ENCODE peak calls at places on chromosomes 5 and 9, in five cellular contexts. One of them, this sample, is unnamed.

GRCh38 chr9:130579738-130580463 is 524 bp downstream of the FUBP3 start:
- DNase-seq in glutamatergic neuron: no peak
- DNase-seq in OCI-LY7: peak
- DNase-seq in mesothelial cell of epicardium: no peak
- DNase-seq in endothelial cell: peak
- DNase-seq in this sample: no peak

GRCh38 chr5:13992795-13993194 is 48.3 kb upstream of the DNAH5 start:
- DNase-seq in glutamatergic neuron: no peak
- DNase-seq in OCI-LY7: no peak
- DNase-seq in mesothelial cell of epicardium: no peak
- DNase-seq in endothelial cell: no peak
- DNase-seq in this sample: no peak

GRCh38 chr5:104267282-104268015 is 704.9 kb upstream of the NUDT12 start:
- DNase-seq in glutamatergic neuron: no peak
- DNase-seq in OCI-LY7: no peak
- DNase-seq in mesothelial cell of epicardium: no peak
- DNase-seq in endothelial cell: no peak
- DNase-seq in this sample: no peak

GRCh38 chr5:1500411-1501091 is 23.2 kb downstream of the LPCAT1 start:
- DNase-seq in glutamatergic neuron: no peak
- DNase-seq in OCI-LY7: no peak
- DNase-seq in mesothelial cell of epicardium: no peak
- DNase-seq in endothelial cell: no peak
- DNase-seq in this sample: no peak

GRCh38 chr5:18003312-18003711 is 369.1 kb downstream of the TAF11L14 start:
- DNase-seq in glutamatergic neuron: no peak
- DNase-seq in OCI-LY7: no peak
- DNase-seq in mesothelial cell of epicardium: no peak
- DNase-seq in endothelial cell: no peak
- DNase-seq in this sample: no peak

GRCh38 chr5:173554989-173555705 is 61.3 kb downstream of the BOD1 start:
- DNase-seq in glutamatergic neuron: no peak
- DNase-seq in OCI-LY7: no peak
- DNase-seq in mesothelial cell of epicardium: no peak
- DNase-seq in endothelial cell: no peak
- DNase-seq in this sample: no peak

GRCh38 chr9:132004323-132004722 is 75.3 kb downstream of the MED27 start:
- DNase-seq in glutamatergic neuron: no peak
- DNase-seq in OCI-LY7: no peak
- DNase-seq in mesothelial cell of epicardium: no peak
- DNase-seq in endothelial cell: no peak
- DNase-seq in this sample: no peak

GRCh38 chr5:142798099-142798768 is 28.1 kb downstream of the ARHGAP26 start:
- DNase-seq in glutamatergic neuron: no peak
- DNase-seq in OCI-LY7: no peak
- DNase-seq in mesothelial cell of epicardium: no peak
- DNase-seq in endothelial cell: no peak
- DNase-seq in this sample: peak

GRCh38 chr5:172110921-172111873 is 76.8 kb downstream of the STK10 start:
- DNase-seq in glutamatergic neuron: peak
- DNase-seq in OCI-LY7: peak
- DNase-seq in mesothelial cell of epicardium: no peak
- DNase-seq in endothelial cell: no peak
- DNase-seq in this sample: peak

GRCh38 chr5:1487079-1487764 is 36.5 kb downstream of the LPCAT1 start:
- DNase-seq in glutamatergic neuron: no peak
- DNase-seq in OCI-LY7: no peak
- DNase-seq in mesothelial cell of epicardium: no peak
- DNase-seq in endothelial cell: no peak
- DNase-seq in this sample: no peak

GRCh38 chr9:92774274-92774673 is 9.6 kb upstream of the BICD2 start:
- DNase-seq in glutamatergic neuron: no peak
- DNase-seq in OCI-LY7: no peak
- DNase-seq in mesothelial cell of epicardium: no peak
- DNase-seq in endothelial cell: no peak
- DNase-seq in this sample: no peak

GRCh38 chr9:82923410-82924242 is 139.3 kb downstream of the RASEF start:
- DNase-seq in glutamatergic neuron: peak
- DNase-seq in OCI-LY7: peak
- DNase-seq in mesothelial cell of epicardium: no peak
- DNase-seq in endothelial cell: no peak
- DNase-seq in this sample: no peak

GRCh38 chr5:176167800-176168199 is 70.4 kb upstream of the SIMC1 start:
- DNase-seq in glutamatergic neuron: no peak
- DNase-seq in OCI-LY7: no peak
- DNase-seq in mesothelial cell of epicardium: no peak
- DNase-seq in endothelial cell: no peak
- DNase-seq in this sample: no peak

GRCh38 chr9:98797491-98797890 is 1.1 kb upstream of the ANKS6 start:
- DNase-seq in glutamatergic neuron: no peak
- DNase-seq in OCI-LY7: no peak
- DNase-seq in mesothelial cell of epicardium: no peak
- DNase-seq in endothelial cell: no peak
- DNase-seq in this sample: no peak

GRCh38 chr9:115593587-115594091 is 475.7 kb upstream of the TNC start:
- DNase-seq in glutamatergic neuron: no peak
- DNase-seq in OCI-LY7: peak
- DNase-seq in mesothelial cell of epicardium: no peak
- DNase-seq in endothelial cell: peak
- DNase-seq in this sample: no peak

GRCh38 chr5:61023131-61023530 is 78.1 kb downstream of the NDUFAF2 start:
- DNase-seq in glutamatergic neuron: no peak
- DNase-seq in OCI-LY7: no peak
- DNase-seq in mesothelial cell of epicardium: no peak
- DNase-seq in endothelial cell: no peak
- DNase-seq in this sample: no peak

GRCh38 chr9:37471942-37472679 is 6.9 kb upstream of the ZBTB5 start:
- DNase-seq in glutamatergic neuron: no peak
- DNase-seq in OCI-LY7: no peak
- DNase-seq in mesothelial cell of epicardium: no peak
- DNase-seq in endothelial cell: peak
- DNase-seq in this sample: no peak

GRCh38 chr9:88651682-88652633 is 117.0 kb downstream of the NXNL2 start:
- DNase-seq in glutamatergic neuron: no peak
- DNase-seq in OCI-LY7: no peak
- DNase-seq in mesothelial cell of epicardium: peak
- DNase-seq in endothelial cell: no peak
- DNase-seq in this sample: no peak

GRCh38 chr9:134895849-134896833 is 15.5 kb downstream of the FCN2 start:
- DNase-seq in glutamatergic neuron: no peak
- DNase-seq in OCI-LY7: no peak
- DNase-seq in mesothelial cell of epicardium: peak
- DNase-seq in endothelial cell: no peak
- DNase-seq in this sample: peak

GRCh38 chr9:129138476-129139232 is 27.4 kb downstream of the PTPA start:
- DNase-seq in glutamatergic neuron: no peak
- DNase-seq in OCI-LY7: peak
- DNase-seq in mesothelial cell of epicardium: no peak
- DNase-seq in endothelial cell: no peak
- DNase-seq in this sample: no peak

GRCh38 chr9:85743290-85744128 is 1.8 kb upstream of the AGTPBP1 start:
- DNase-seq in glutamatergic neuron: no peak
- DNase-seq in OCI-LY7: no peak
- DNase-seq in mesothelial cell of epicardium: no peak
- DNase-seq in endothelial cell: no peak
- DNase-seq in this sample: peak

GRCh38 chr5:122701640-122702523 is 73.0 kb upstream of the SNX2 start:
- DNase-seq in glutamatergic neuron: no peak
- DNase-seq in OCI-LY7: peak
- DNase-seq in mesothelial cell of epicardium: no peak
- DNase-seq in endothelial cell: no peak
- DNase-seq in this sample: peak

GRCh38 chr5:167696558-167697314 is 594.7 kb upstream of the WWC1 start:
- DNase-seq in glutamatergic neuron: no peak
- DNase-seq in OCI-LY7: no peak
- DNase-seq in mesothelial cell of epicardium: no peak
- DNase-seq in endothelial cell: no peak
- DNase-seq in this sample: no peak
- TF ChIP-seq CTCF in glutamatergic neuron: no peak
- TF ChIP-seq CTCF in OCI-LY7: no peak
- TF ChIP-seq CTCF in mesothelial cell of epicardium: no peak
- TF ChIP-seq CTCF in endothelial cell: no peak
- TF ChIP-seq CTCF in this sample: no peak

DNA sequence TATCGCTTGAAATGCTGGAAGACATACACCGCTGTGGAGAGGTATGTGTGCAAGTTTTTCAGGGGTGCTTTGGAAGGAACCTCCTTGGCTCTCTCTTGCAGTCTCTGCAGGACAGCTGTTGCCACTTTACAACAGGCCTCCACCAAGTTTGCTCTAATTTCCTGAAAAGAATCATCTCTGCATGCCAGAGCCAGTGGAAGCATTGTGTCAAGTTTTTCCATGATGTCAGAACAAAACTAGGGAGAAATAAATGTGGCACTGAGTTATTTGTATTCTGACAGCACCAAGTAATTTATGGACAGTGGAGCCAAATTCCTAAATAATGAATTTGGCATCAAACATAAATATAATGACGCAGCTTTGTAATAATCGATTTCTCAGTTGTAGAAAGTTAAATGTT is 146.9 kb downstream of the KIAA0825 start:
- DNase-seq in glutamatergic neuron: no peak
- DNase-seq in OCI-LY7: no peak
- DNase-seq in mesothelial cell of epicardium: no peak
- DNase-seq in endothelial cell: no peak
- DNase-seq in this sample: no peak
- TF ChIP-seq CTCF in glutamatergic neuron: no peak
- TF ChIP-seq CTCF in OCI-LY7: no peak
- TF ChIP-seq CTCF in mesothelial cell of epicardium: no peak
- TF ChIP-seq CTCF in endothelial cell: no peak
- TF ChIP-seq CTCF in this sample: no peak

DNA sequence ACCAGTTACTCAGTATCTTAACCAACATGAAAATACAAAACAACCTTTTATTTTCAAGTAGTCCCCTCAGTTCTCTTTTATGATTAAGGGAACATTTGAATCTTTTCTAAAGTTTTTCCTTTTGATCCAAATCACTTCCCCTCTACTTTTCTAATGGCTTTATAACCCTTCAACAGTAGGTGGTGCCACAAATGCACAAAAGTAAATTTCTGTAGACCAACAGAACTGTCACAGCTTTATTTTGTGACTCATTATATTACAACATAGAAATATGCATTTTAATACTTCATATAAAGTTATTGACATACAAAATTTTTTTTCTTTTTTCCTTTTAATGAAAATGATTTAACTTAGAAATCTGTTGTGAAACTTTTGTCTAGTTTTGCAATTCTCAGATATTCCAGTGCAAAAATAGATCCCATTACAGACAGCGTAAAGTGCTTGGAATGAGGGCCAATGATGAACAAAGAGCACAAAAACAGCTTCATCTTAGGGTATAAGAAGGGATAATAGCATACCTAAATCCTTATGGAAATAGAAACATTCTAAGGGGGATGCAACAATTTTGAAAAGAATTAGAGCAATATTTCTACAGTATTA is 17.0 kb downstream of the NIPSNAP3B start:
- DNase-seq in glutamatergic neuron: no peak
- DNase-seq in OCI-LY7: peak
- DNase-seq in mesothelial cell of epicardium: no peak
- DNase-seq in endothelial cell: no peak
- DNase-seq in this sample: no peak
- TF ChIP-seq CTCF in glutamatergic neuron: no peak
- TF ChIP-seq CTCF in OCI-LY7: peak
- TF ChIP-seq CTCF in mesothelial cell of epicardium: no peak
- TF ChIP-seq CTCF in endothelial cell: no peak
- TF ChIP-seq CTCF in this sample: peak

GRCh38 chr9:127855522-127855921 is 1.1 kb upstream of the ENG start:
- DNase-seq in glutamatergic neuron: no peak
- DNase-seq in OCI-LY7: no peak
- DNase-seq in mesothelial cell of epicardium: no peak
- DNase-seq in endothelial cell: no peak
- DNase-seq in this sample: no peak

GRCh38 chr9:127856094-127856740 is 1.8 kb upstream of the ENG start:
- DNase-seq in glutamatergic neuron: no peak
- DNase-seq in OCI-LY7: no peak
- DNase-seq in mesothelial cell of epicardium: no peak
- DNase-seq in endothelial cell: no peak
- DNase-seq in this sample: no peak

GRCh38 chr9:127853312-127854168 is 918 bp downstream of the ENG start:
- DNase-seq in glutamatergic neuron: no peak
- DNase-seq in OCI-LY7: no peak
- DNase-seq in mesothelial cell of epicardium: no peak
- DNase-seq in endothelial cell: no peak
- DNase-seq in this sample: no peak

GRCh38 chr9:127852829-127853228 is 1.6 kb downstream of the ENG start:
- DNase-seq in glutamatergic neuron: no peak
- DNase-seq in OCI-LY7: no peak
- DNase-seq in mesothelial cell of epicardium: no peak
- DNase-seq in endothelial cell: no peak
- DNase-seq in this sample: no peak

DNA sequence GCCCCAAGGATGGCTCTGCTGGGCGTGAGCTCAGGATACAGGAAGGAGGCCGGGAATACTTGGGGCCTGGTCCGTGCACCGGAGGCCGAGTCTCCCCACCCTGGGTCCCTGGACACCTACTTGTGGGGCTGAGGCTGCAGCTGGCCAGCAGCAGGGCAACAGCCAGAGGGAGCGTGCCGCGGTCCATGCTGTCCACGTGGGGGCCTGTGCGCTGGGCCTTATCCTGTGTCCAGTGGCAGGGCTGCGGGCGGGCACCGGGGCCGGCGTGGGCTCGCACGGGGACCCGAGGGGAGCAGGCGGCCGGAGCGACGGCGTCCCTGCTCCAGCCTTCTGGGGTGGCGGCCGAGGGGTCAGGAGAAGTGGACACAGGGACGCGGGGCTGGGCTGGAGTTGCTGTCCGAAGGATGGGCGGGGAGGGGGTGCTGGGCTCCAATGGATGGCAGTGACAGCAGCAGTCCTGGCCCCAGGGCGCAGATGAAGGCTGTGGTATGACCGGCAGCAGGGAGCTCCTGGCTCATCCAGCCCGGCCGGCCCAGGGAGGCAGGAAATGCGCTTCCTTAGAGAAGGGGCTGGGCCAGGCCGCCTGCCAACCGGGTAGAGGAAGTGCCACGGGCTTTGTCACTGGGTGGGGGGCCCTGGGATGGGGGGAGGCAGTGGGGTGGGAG is at the start of gene ENG:
- DNase-seq in glutamatergic neuron: peak
- DNase-seq in OCI-LY7: no peak
- DNase-seq in mesothelial cell of epicardium: no peak
- DNase-seq in endothelial cell: peak
- DNase-seq in this sample: peak
- TF ChIP-seq CTCF in glutamatergic neuron: no peak
- TF ChIP-seq CTCF in OCI-LY7: no peak
- TF ChIP-seq CTCF in mesothelial cell of epicardium: no peak
- TF ChIP-seq CTCF in endothelial cell: no peak
- TF ChIP-seq CTCF in this sample: no peak

DNA sequence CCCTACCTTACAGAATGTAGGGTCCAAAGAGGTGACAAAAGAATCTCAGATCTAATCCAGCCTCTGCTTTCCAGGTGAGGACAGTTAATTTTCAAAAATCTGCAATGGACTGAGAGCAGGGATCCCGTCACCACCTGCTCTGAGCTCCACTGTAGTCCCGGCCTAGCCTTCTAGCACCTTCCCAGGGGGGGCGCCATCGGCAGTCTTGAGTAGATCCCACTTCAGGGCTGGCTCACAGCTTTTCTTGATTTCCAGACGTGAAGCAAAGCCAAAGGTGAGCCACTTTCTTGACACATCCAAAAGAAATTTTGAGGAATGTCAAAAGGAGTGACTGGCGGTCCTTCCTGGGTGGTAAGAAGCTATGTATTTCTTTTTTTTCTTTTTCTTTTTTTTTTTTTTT is 114.1 kb downstream of the SYK start:
- DNase-seq in glutamatergic neuron: peak
- DNase-seq in OCI-LY7: peak
- DNase-seq in mesothelial cell of epicardium: no peak
- DNase-seq in endothelial cell: peak
- DNase-seq in this sample: peak
- TF ChIP-seq CTCF in glutamatergic neuron: no peak
- TF ChIP-seq CTCF in OCI-LY7: peak
- TF ChIP-seq CTCF in mesothelial cell of epicardium: no peak
- TF ChIP-seq CTCF in endothelial cell: peak
- TF ChIP-seq CTCF in this sample: no peak